ENCODE peak calls at places on chromosomes 11 and 22, in seven cellular contexts. One of them, this sample, is unnamed.
A peak's percentile ranks its signal among the peaks of the same experiment; 100 is the strongest.

GRCh38 chr22:23220485-23221350 is 40.4 kb downstream of the BCR start:
- DNase-seq in stimulated activated CD4-positive, alpha-beta T cell treated with anti-CD3 and anti-CD28 coated beads, Interleukin-1b, Interleukin-23, amount 100 ng/mL, for 24 hours: no peak
- DNase-seq in NCI-H2081: no peak
- DNase-seq in astrocyte of the hippocampus: no peak
- DNase-seq in tibial nerve: no peak
- DNase-seq in pancreas: no peak
- DNase-seq in prostate gland: no peak
- DNase-seq in this sample: no peak

GRCh38 chr11:1770528-1770927 is 6.8 kb upstream of the CTSD start:
- DNase-seq in stimulated activated CD4-positive, alpha-beta T cell treated with anti-CD3 and anti-CD28 coated beads, Interleukin-1b, Interleukin-23, amount 100 ng/mL, for 24 hours: no peak
- DNase-seq in NCI-H2081: no peak
- DNase-seq in astrocyte of the hippocampus: no peak
- DNase-seq in tibial nerve: no peak
- DNase-seq in pancreas: peak; percentile 5
- DNase-seq in prostate gland: no peak
- DNase-seq in this sample: no peak

GRCh38 chr11:46120361-46120710 is 918 bp downstream of the PHF21A start:
- DNase-seq in stimulated activated CD4-positive, alpha-beta T cell treated with anti-CD3 and anti-CD28 coated beads, Interleukin-1b, Interleukin-23, amount 100 ng/mL, for 24 hours: peak; percentile 9
- DNase-seq in NCI-H2081: peak; percentile 51
- DNase-seq in astrocyte of the hippocampus: no peak
- DNase-seq in tibial nerve: no peak
- DNase-seq in pancreas: peak; percentile 28
- DNase-seq in prostate gland: no peak
- DNase-seq in this sample: no peak

GRCh38 chr11:62542750-62543567 is 3.6 kb downstream of the AHNAK start:
- DNase-seq in stimulated activated CD4-positive, alpha-beta T cell treated with anti-CD3 and anti-CD28 coated beads, Interleukin-1b, Interleukin-23, amount 100 ng/mL, for 24 hours: peak; percentile 60
- DNase-seq in NCI-H2081: peak; percentile 63
- DNase-seq in astrocyte of the hippocampus: peak; percentile 91
- DNase-seq in tibial nerve: peak; percentile 73
- DNase-seq in pancreas: peak; percentile 70
- DNase-seq in prostate gland: peak; percentile 64
- DNase-seq in this sample: peak; percentile 49

GRCh38 chr22:37015587-37015878 is 3.7 kb downstream of the TST start:
- DNase-seq in stimulated activated CD4-positive, alpha-beta T cell treated with anti-CD3 and anti-CD28 coated beads, Interleukin-1b, Interleukin-23, amount 100 ng/mL, for 24 hours: no peak
- DNase-seq in NCI-H2081: no peak
- DNase-seq in astrocyte of the hippocampus: no peak
- DNase-seq in tibial nerve: no peak
- DNase-seq in pancreas: no peak
- DNase-seq in prostate gland: no peak
- DNase-seq in this sample: no peak

GRCh38 chr22:27238935-27239510 is 562.5 kb downstream of the MN1 start:
- DNase-seq in stimulated activated CD4-positive, alpha-beta T cell treated with anti-CD3 and anti-CD28 coated beads, Interleukin-1b, Interleukin-23, amount 100 ng/mL, for 24 hours: no peak
- DNase-seq in NCI-H2081: no peak
- DNase-seq in astrocyte of the hippocampus: peak; percentile 98
- DNase-seq in tibial nerve: no peak
- DNase-seq in pancreas: peak; percentile 82
- DNase-seq in prostate gland: no peak
- DNase-seq in this sample: peak; percentile 76

GRCh38 chr11:104451193-104451592 is 287.2 kb upstream of the PDGFD start:
- DNase-seq in stimulated activated CD4-positive, alpha-beta T cell treated with anti-CD3 and anti-CD28 coated beads, Interleukin-1b, Interleukin-23, amount 100 ng/mL, for 24 hours: no peak
- DNase-seq in NCI-H2081: no peak
- DNase-seq in astrocyte of the hippocampus: no peak
- DNase-seq in tibial nerve: no peak
- DNase-seq in pancreas: peak; percentile 25
- DNase-seq in prostate gland: no peak
- DNase-seq in this sample: no peak

GRCh38 chr22:38741166-38741565 is 14.6 kb downstream of the SUN2 start:
- DNase-seq in stimulated activated CD4-positive, alpha-beta T cell treated with anti-CD3 and anti-CD28 coated beads, Interleukin-1b, Interleukin-23, amount 100 ng/mL, for 24 hours: no peak
- DNase-seq in NCI-H2081: no peak
- DNase-seq in astrocyte of the hippocampus: no peak
- DNase-seq in tibial nerve: no peak
- DNase-seq in pancreas: no peak
- DNase-seq in prostate gland: no peak
- DNase-seq in this sample: no peak

GRCh38 chr22:40583058-40583741 is 53.3 kb downstream of the MRTFA start:
- DNase-seq in stimulated activated CD4-positive, alpha-beta T cell treated with anti-CD3 and anti-CD28 coated beads, Interleukin-1b, Interleukin-23, amount 100 ng/mL, for 24 hours: no peak
- DNase-seq in NCI-H2081: no peak
- DNase-seq in astrocyte of the hippocampus: no peak
- DNase-seq in tibial nerve: no peak
- DNase-seq in pancreas: no peak
- DNase-seq in prostate gland: no peak
- DNase-seq in this sample: no peak

GRCh38 chr11:128409476-128409875 is 177.9 kb downstream of the ETS1 start:
- DNase-seq in stimulated activated CD4-positive, alpha-beta T cell treated with anti-CD3 and anti-CD28 coated beads, Interleukin-1b, Interleukin-23, amount 100 ng/mL, for 24 hours: no peak
- DNase-seq in NCI-H2081: no peak
- DNase-seq in astrocyte of the hippocampus: no peak
- DNase-seq in tibial nerve: no peak
- DNase-seq in pancreas: no peak
- DNase-seq in prostate gland: no peak
- DNase-seq in this sample: no peak

GRCh38 chr22:44646668-44647067 is 55.3 kb upstream of the PRR5 start:
- DNase-seq in stimulated activated CD4-positive, alpha-beta T cell treated with anti-CD3 and anti-CD28 coated beads, Interleukin-1b, Interleukin-23, amount 100 ng/mL, for 24 hours: no peak
- DNase-seq in NCI-H2081: no peak
- DNase-seq in astrocyte of the hippocampus: no peak
- DNase-seq in tibial nerve: no peak
- DNase-seq in pancreas: no peak
- DNase-seq in prostate gland: no peak
- DNase-seq in this sample: no peak

GRCh38 chr11:91795139-91795887 is 429.3 kb upstream of the FAT3 start:
- DNase-seq in stimulated activated CD4-positive, alpha-beta T cell treated with anti-CD3 and anti-CD28 coated beads, Interleukin-1b, Interleukin-23, amount 100 ng/mL, for 24 hours: no peak
- DNase-seq in NCI-H2081: no peak
- DNase-seq in astrocyte of the hippocampus: peak; percentile 56
- DNase-seq in tibial nerve: no peak
- DNase-seq in pancreas: no peak
- DNase-seq in prostate gland: no peak
- DNase-seq in this sample: no peak

GRCh38 chr22:33116846-33117547 is 58.8 kb upstream of the SYN3 start:
- DNase-seq in stimulated activated CD4-positive, alpha-beta T cell treated with anti-CD3 and anti-CD28 coated beads, Interleukin-1b, Interleukin-23, amount 100 ng/mL, for 24 hours: no peak
- DNase-seq in NCI-H2081: no peak
- DNase-seq in astrocyte of the hippocampus: peak; percentile 2
- DNase-seq in tibial nerve: no peak
- DNase-seq in pancreas: no peak
- DNase-seq in prostate gland: no peak
- DNase-seq in this sample: no peak

GRCh38 chr11:126417463-126417862 is 62.0 kb downstream of the ST3GAL4 start:
- DNase-seq in stimulated activated CD4-positive, alpha-beta T cell treated with anti-CD3 and anti-CD28 coated beads, Interleukin-1b, Interleukin-23, amount 100 ng/mL, for 24 hours: no peak
- DNase-seq in NCI-H2081: no peak
- DNase-seq in astrocyte of the hippocampus: no peak
- DNase-seq in tibial nerve: no peak
- DNase-seq in pancreas: no peak
- DNase-seq in prostate gland: no peak
- DNase-seq in this sample: no peak

GRCh38 chr11:64247729-64248531 is 1.2 kb upstream of the PPP1R14B start:
- DNase-seq in stimulated activated CD4-positive, alpha-beta T cell treated with anti-CD3 and anti-CD28 coated beads, Interleukin-1b, Interleukin-23, amount 100 ng/mL, for 24 hours: no peak
- DNase-seq in NCI-H2081: no peak
- DNase-seq in astrocyte of the hippocampus: no peak
- DNase-seq in tibial nerve: no peak
- DNase-seq in pancreas: no peak
- DNase-seq in prostate gland: no peak
- DNase-seq in this sample: no peak

GRCh38 chr11:2908130-2908529 is 21.1 kb downstream of the PHLDA2 start:
- DNase-seq in stimulated activated CD4-positive, alpha-beta T cell treated with anti-CD3 and anti-CD28 coated beads, Interleukin-1b, Interleukin-23, amount 100 ng/mL, for 24 hours: no peak
- DNase-seq in NCI-H2081: no peak
- DNase-seq in astrocyte of the hippocampus: no peak
- DNase-seq in tibial nerve: no peak
- DNase-seq in pancreas: no peak
- DNase-seq in prostate gland: no peak
- DNase-seq in this sample: no peak

GRCh38 chr11:122099345-122100045 is 16.5 kb downstream of the BLID start:
- DNase-seq in stimulated activated CD4-positive, alpha-beta T cell treated with anti-CD3 and anti-CD28 coated beads, Interleukin-1b, Interleukin-23, amount 100 ng/mL, for 24 hours: no peak
- DNase-seq in NCI-H2081: no peak
- DNase-seq in astrocyte of the hippocampus: peak; percentile 76
- DNase-seq in tibial nerve: no peak
- DNase-seq in pancreas: no peak
- DNase-seq in prostate gland: peak; percentile 11
- DNase-seq in this sample: no peak

This sample was measured in NCI-H1694.